ENCODE peak calls at places on chromosomes 6 and 20, in eight cellular contexts. N is left ventricle myocardium inferior; W is spleen; V is heart right ventricle; E is CD8-positive, alpha-beta T cell; F is brain microvascular endothelial cell; Z is ovary; S is body of pancreas. M is an unnamed sample. For H3K27me3, the result is how much of the 10 kb centered on the place peaks cover.

GRCh38 chr6:98036344-98036743 is 753.3 kb upstream of the MMS22L start:
- DNase-seq in N (no peak), W (no peak), V (no peak), E (no peak), F (no peak), Z (no peak), S (no peak), M (no peak)

GRCh38 chr6:166951670-166952060 is 4.7 kb downstream of the RNASET2 start:
- DNase-seq in N (no peak), W (no peak), V (no peak), E (no peak), F (no peak), Z (no peak), S (no peak), M (no peak)

GRCh38 chr6:111002350-111002749 is 20.5 kb downstream of the RPF2 start:
- DNase-seq in N (no peak), W (no peak), V (no peak), E (no peak), F (no peak), Z (no peak), S (no peak), M (no peak)

GRCh38 chr6:144753023-144753705 is 468.0 kb downstream of the UTRN start:
- DNase-seq in N (no peak), W (no peak), V (no peak), E (no peak), F (no peak), Z (no peak), S (no peak), M (no peak)

GRCh38 chr20:32965581-32966373 is 38.5 kb downstream of the SUN5 start:
- DNase-seq in N (no peak), W (peak), V (no peak), E (peak), F (no peak), Z (no peak), S (no peak), M (no peak)

GRCh38 chr6:12592634-12593033 is 123.9 kb upstream of the PHACTR1 start:
- DNase-seq in N (no peak), W (no peak), V (no peak), E (no peak), F (no peak), Z (no peak), S (peak), M (no peak)

GRCh38 chr6:118307581-118307980 is 240.5 kb upstream of the PLN start:
- DNase-seq in N (peak), W (no peak), V (peak), E (no peak), F (no peak), Z (no peak), S (no peak), M (no peak)

GRCh38 chr6:53679446-53679933 is 13.9 kb upstream of the KLHL31 start:
- DNase-seq in N (no peak), W (no peak), V (no peak), E (no peak), F (peak), Z (no peak), S (peak), M (no peak)

GRCh38 chr20:42260216-42260615 is 642.0 kb upstream of the CHD6 start:
- DNase-seq in N (no peak), W (no peak), V (no peak), E (no peak), F (no peak), Z (no peak), S (no peak), M (no peak)

GRCh38 chr6:74357329-74357728 is 661.3 kb downstream of the CD109 start:
- DNase-seq in N (no peak), W (no peak), V (no peak), E (no peak), F (peak), Z (no peak), S (no peak), M (no peak)

GRCh38 chr20:56515657-56516381 is 8.7 kb upstream of the FAM209A start:
- DNase-seq in N (no peak), W (no peak), V (no peak), E (no peak), F (no peak), Z (no peak), S (no peak), M (no peak)

GRCh38 chr6:24646771-24647170 is 780 bp upstream of the KIAA0319 start:
- DNase-seq in N (no peak), W (no peak), V (no peak), E (no peak), F (peak), Z (no peak), S (no peak), M (no peak)

GRCh38 chr6:24650365-24650764 is 4.4 kb upstream of the KIAA0319 start:
- DNase-seq in N (no peak), W (no peak), V (no peak), E (no peak), F (no peak), Z (no peak), S (no peak), M (no peak)

GRCh38 chr6:24644377-24644776 is 1.6 kb downstream of the KIAA0319 start:
- DNase-seq in N (no peak), W (no peak), V (no peak), E (no peak), F (no peak), Z (no peak), S (no peak), M (no peak)

GRCh38 chr6:24643925-24644324 is 2.1 kb downstream of the KIAA0319 start:
- DNase-seq in N (no peak), W (no peak), V (no peak), E (no peak), F (no peak), Z (no peak), S (no peak), M (no peak)

GRCh38 chr6:24648276-24648675 is 2.3 kb upstream of the KIAA0319 start:
- DNase-seq in N (no peak), W (no peak), V (no peak), E (no peak), F (no peak), Z (no peak), S (no peak), M (no peak)
- H3K27ac ChIP-seq in N (no peak), W (no peak), V (no peak), E (no peak), F (no peak), Z (no peak), S (no peak), M (no peak)

GRCh38 chr6:75932067-75932466 is 140.4 kb downstream of the IMPG1 start:
- DNase-seq in N (peak), W (no peak), V (no peak), E (no peak), F (peak), Z (no peak), S (peak), M (no peak)

GRCh38 chr6:75934643-75935472 is 137.6 kb downstream of the IMPG1 start:
- DNase-seq in N (no peak), W (no peak), V (peak), E (no peak), F (peak), Z (peak), S (peak), M (peak)

GRCh38 chr6:75936682-75937081 is 135.8 kb downstream of the IMPG1 start:
- DNase-seq in N (no peak), W (no peak), V (no peak), E (no peak), F (no peak), Z (no peak), S (no peak), M (no peak)

GRCh38 chr6:75933387-75933975 is 139.0 kb downstream of the IMPG1 start:
- DNase-seq in N (no peak), W (no peak), V (no peak), E (no peak), F (no peak), Z (no peak), S (no peak), M (peak)

GRCh38 chr6:75935473-75935793 is 137.0 kb downstream of the IMPG1 start:
- DNase-seq in N (no peak), W (no peak), V (no peak), E (no peak), F (no peak), Z (no peak), S (no peak), M (no peak)
- H3K4me3 ChIP-seq in N (peak), W (no peak), V (peak), E (no peak), F (peak), Z (peak), S (no peak), M (peak)

GRCh38 chr6:28757429-28758045 is 166.2 kb downstream of the TRIM27 start:
- DNase-seq in N (no peak), W (no peak), V (no peak), E (no peak), F (peak), Z (no peak), S (no peak), M (no peak)

GRCh38 chr6:28764014-28764723 is 159.6 kb downstream of the TRIM27 start:
- DNase-seq in N (no peak), W (no peak), V (no peak), E (no peak), F (peak), Z (no peak), S (no peak), M (no peak)

GRCh38 chr6:28758818-28759235 is 165.0 kb downstream of the TRIM27 start:
- DNase-seq in N (no peak), W (no peak), V (no peak), E (no peak), F (no peak), Z (no peak), S (no peak), M (no peak)

GRCh38 chr6:28756555-28756918 is 167.2 kb downstream of the TRIM27 start:
- DNase-seq in N (no peak), W (no peak), V (no peak), E (no peak), F (no peak), Z (no peak), S (no peak), M (no peak)

GRCh38 chr6:28758046-28758817 is 165.6 kb downstream of the TRIM27 start:
- DNase-seq in N (no peak), W (no peak), V (no peak), E (no peak), F (peak), Z (no peak), S (no peak), M (no peak)
- H3K27me3 ChIP-seq in N (half or more), W (under half), V (under half), E (under half), F (under half), Z (under half), S (under half), M (under half)

GRCh38 chr6:143060806-143061596 is at the start of gene AIG1:
- DNase-seq in N (no peak), W (peak), V (no peak), E (peak), F (peak), Z (peak), S (peak), M (peak)

GRCh38 chr6:143060354-143060805 is 309 bp upstream of the AIG1 start:
- DNase-seq in N (peak), W (peak), V (peak), E (peak), F (peak), Z (peak), S (peak), M (peak)

GRCh38 chr6:143058987-143059386 is 1.7 kb upstream of the AIG1 start:
- DNase-seq in N (no peak), W (no peak), V (no peak), E (no peak), F (no peak), Z (no peak), S (no peak), M (no peak)

GRCh38 chr6:143061597-143062385 is 1.1 kb downstream of the AIG1 start:
- DNase-seq in N (no peak), W (no peak), V (no peak), E (no peak), F (no peak), Z (no peak), S (no peak), M (no peak)

GRCh38 chr6:143059616-143060353 is 904 bp upstream of the AIG1 start:
- DNase-seq in N (no peak), W (no peak), V (no peak), E (peak), F (peak), Z (no peak), S (no peak), M (no peak)
- H3K27ac ChIP-seq in N (peak), W (peak), V (peak), E (peak), F (peak), Z (peak), S (peak), M (peak)

M was measured in uterus.